ENCODE peak calls at places on chromosome 1, in nine cellular contexts. One of them, this sample, is unnamed.

GRCh38 chr1:110620250-110620615 is 14.1 kb upstream of the KCNA2 start:
- DNase-seq in AG04450: no peak
- DNase-seq in foreskin fibroblast: no peak
- DNase-seq in fibroblast of mammary gland: no peak
- DNase-seq in fibroblast of the aortic adventitia: no peak
- DNase-seq in heart left ventricle: no peak
- DNase-seq in lower leg skin: peak
- DNase-seq in LNCaP clone FGC: no peak
- DNase-seq in heart right ventricle: no peak
- DNase-seq in this sample: no peak

GRCh38 chr1:16888806-16889178 is 7.0 kb upstream of the RNU1-2 start:
- DNase-seq in heart left ventricle: no peak
- DNase-seq in fibroblast of the aortic adventitia: peak
- DNase-seq in heart right ventricle: no peak
- DNase-seq in foreskin fibroblast: peak
- DNase-seq in AG04450: no peak
- DNase-seq in LNCaP clone FGC: no peak
- DNase-seq in lower leg skin: no peak
- DNase-seq in fibroblast of mammary gland: no peak
- DNase-seq in this sample: peak

GRCh38 chr1:175158133-175158532 is 34.4 kb downstream of the KIAA0040 start:
- DNase-seq in fibroblast of the aortic adventitia: peak
- DNase-seq in AG04450: no peak
- DNase-seq in heart left ventricle: no peak
- DNase-seq in LNCaP clone FGC: no peak
- DNase-seq in foreskin fibroblast: peak
- DNase-seq in fibroblast of mammary gland: no peak
- DNase-seq in heart right ventricle: no peak
- DNase-seq in lower leg skin: no peak
- DNase-seq in this sample: no peak

GRCh38 chr1:201028473-201028889 is 5.0 kb upstream of the KIF21B start:
- DNase-seq in heart right ventricle: no peak
- DNase-seq in LNCaP clone FGC: no peak
- DNase-seq in AG04450: no peak
- DNase-seq in fibroblast of mammary gland: peak
- DNase-seq in heart left ventricle: no peak
- DNase-seq in foreskin fibroblast: no peak
- DNase-seq in lower leg skin: peak
- DNase-seq in fibroblast of the aortic adventitia: peak
- DNase-seq in this sample: peak

GRCh38 chr1:35573776-35574654 is 901 bp downstream of the TFAP2E start:
- DNase-seq in fibroblast of the aortic adventitia: no peak
- DNase-seq in AG04450: no peak
- DNase-seq in foreskin fibroblast: no peak
- DNase-seq in fibroblast of mammary gland: no peak
- DNase-seq in heart left ventricle: no peak
- DNase-seq in heart right ventricle: no peak
- DNase-seq in lower leg skin: peak
- DNase-seq in LNCaP clone FGC: no peak
- DNase-seq in this sample: no peak

GRCh38 chr1:184296466-184297243 is 90.2 kb upstream of the C1orf21 start:
- DNase-seq in lower leg skin: peak
- DNase-seq in fibroblast of mammary gland: peak
- DNase-seq in AG04450: peak
- DNase-seq in foreskin fibroblast: peak
- DNase-seq in heart right ventricle: peak
- DNase-seq in heart left ventricle: peak
- DNase-seq in fibroblast of the aortic adventitia: peak
- DNase-seq in LNCaP clone FGC: peak
- DNase-seq in this sample: peak

GRCh38 chr1:28244549-28245251 is 8.8 kb downstream of the ATP5IF1 start:
- DNase-seq in LNCaP clone FGC: no peak
- DNase-seq in lower leg skin: no peak
- DNase-seq in heart right ventricle: no peak
- DNase-seq in heart left ventricle: peak
- DNase-seq in fibroblast of the aortic adventitia: no peak
- DNase-seq in fibroblast of mammary gland: no peak
- DNase-seq in AG04450: no peak
- DNase-seq in foreskin fibroblast: no peak
- DNase-seq in this sample: no peak

GRCh38 chr1:222919478-222919865 is 104.6 kb downstream of the DISP1 start:
- DNase-seq in fibroblast of the aortic adventitia: no peak
- DNase-seq in fibroblast of mammary gland: peak
- DNase-seq in foreskin fibroblast: no peak
- DNase-seq in lower leg skin: no peak
- DNase-seq in heart right ventricle: no peak
- DNase-seq in LNCaP clone FGC: no peak
- DNase-seq in heart left ventricle: no peak
- DNase-seq in AG04450: peak
- DNase-seq in this sample: peak

GRCh38 chr1:238789916-238790667 is 596.3 kb upstream of the CHRM3 start:
- DNase-seq in AG04450: no peak
- DNase-seq in heart right ventricle: no peak
- DNase-seq in heart left ventricle: no peak
- DNase-seq in fibroblast of mammary gland: no peak
- DNase-seq in foreskin fibroblast: no peak
- DNase-seq in LNCaP clone FGC: no peak
- DNase-seq in lower leg skin: no peak
- DNase-seq in fibroblast of the aortic adventitia: no peak
- DNase-seq in this sample: no peak

DNA sequence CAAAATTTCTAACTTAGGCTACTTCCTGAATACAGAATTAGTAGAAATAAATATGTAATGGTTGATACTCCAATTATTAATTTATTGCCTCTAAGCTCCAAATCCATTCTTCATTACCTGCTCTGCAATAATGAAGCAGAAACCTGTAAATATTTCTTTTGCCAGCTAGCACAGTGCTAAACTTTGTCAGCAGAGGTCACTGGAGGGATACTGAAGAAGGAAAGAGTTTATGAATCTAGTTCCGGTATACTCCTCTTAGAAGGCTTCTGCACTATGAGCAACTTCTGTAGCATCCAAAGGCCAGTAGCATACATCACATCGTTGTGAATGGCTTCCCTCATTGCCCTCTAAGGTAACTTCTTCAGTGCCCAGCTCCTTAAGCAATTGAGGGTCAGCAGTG is 81.0 kb upstream of the LHX8 start:
- DNase-seq in foreskin fibroblast: no peak
- DNase-seq in lower leg skin: no peak
- DNase-seq in LNCaP clone FGC: peak
- DNase-seq in heart left ventricle: no peak
- DNase-seq in AG04450: no peak
- DNase-seq in heart right ventricle: no peak
- DNase-seq in fibroblast of mammary gland: no peak
- DNase-seq in fibroblast of the aortic adventitia: no peak
- DNase-seq in this sample: no peak
- TF ChIP-seq CTCF in foreskin fibroblast: no peak
- TF ChIP-seq CTCF in lower leg skin: no peak
- TF ChIP-seq CTCF in LNCaP clone FGC: peak
- TF ChIP-seq CTCF in heart left ventricle: no peak
- TF ChIP-seq CTCF in AG04450: no peak
- TF ChIP-seq CTCF in heart right ventricle: no peak
- TF ChIP-seq CTCF in fibroblast of mammary gland: no peak
- TF ChIP-seq CTCF in fibroblast of the aortic adventitia: no peak
- TF ChIP-seq CTCF in this sample: no peak

DNA sequence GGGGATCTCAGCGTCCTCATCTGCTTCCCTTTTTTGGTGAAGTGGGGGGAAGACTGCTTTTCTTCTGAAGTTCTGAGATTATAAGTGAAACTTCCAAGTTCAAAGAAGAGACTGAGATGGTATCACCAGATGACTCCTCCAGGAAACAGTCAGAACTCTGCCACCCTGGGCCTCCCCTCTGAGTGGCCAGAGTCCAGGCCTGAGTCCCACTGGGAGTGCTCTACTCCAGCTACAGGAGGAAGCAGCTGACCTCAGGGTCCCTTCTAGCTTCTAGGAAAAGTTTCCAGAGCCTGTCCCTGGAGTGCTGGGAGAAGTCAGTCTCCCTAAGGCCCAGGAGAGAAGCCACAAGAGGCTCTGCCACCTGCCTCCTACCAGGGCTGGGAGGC is 104.7 kb downstream of the CASZ1 start:
- DNase-seq in foreskin fibroblast: no peak
- DNase-seq in lower leg skin: no peak
- DNase-seq in fibroblast of the aortic adventitia: no peak
- DNase-seq in LNCaP clone FGC: no peak
- DNase-seq in fibroblast of mammary gland: no peak
- DNase-seq in heart right ventricle: no peak
- DNase-seq in heart left ventricle: no peak
- DNase-seq in AG04450: no peak
- DNase-seq in this sample: no peak
- H3K4me3 ChIP-seq in foreskin fibroblast: no peak
- H3K4me3 ChIP-seq in lower leg skin: no peak
- H3K4me3 ChIP-seq in fibroblast of the aortic adventitia: no peak
- H3K4me3 ChIP-seq in LNCaP clone FGC: no peak
- H3K4me3 ChIP-seq in fibroblast of mammary gland: no peak
- H3K4me3 ChIP-seq in heart right ventricle: no peak
- H3K4me3 ChIP-seq in heart left ventricle: no peak
- H3K4me3 ChIP-seq in AG04450: no peak
- H3K4me3 ChIP-seq in this sample: no peak

GRCh38 chr1:18739408-18739807 is 108.8 kb downstream of the PAX7 start:
- DNase-seq in heart right ventricle: no peak
- DNase-seq in LNCaP clone FGC: no peak
- DNase-seq in foreskin fibroblast: no peak
- DNase-seq in fibroblast of mammary gland: no peak
- DNase-seq in lower leg skin: no peak
- DNase-seq in fibroblast of the aortic adventitia: no peak
- DNase-seq in AG04450: no peak
- DNase-seq in heart left ventricle: no peak
- DNase-seq in this sample: no peak

GRCh38 chr1:18739956-18740355 is 109.3 kb downstream of the PAX7 start:
- DNase-seq in LNCaP clone FGC: no peak
- DNase-seq in AG04450: no peak
- DNase-seq in lower leg skin: no peak
- DNase-seq in heart right ventricle: no peak
- DNase-seq in fibroblast of mammary gland: no peak
- DNase-seq in fibroblast of the aortic adventitia: no peak
- DNase-seq in foreskin fibroblast: no peak
- DNase-seq in heart left ventricle: no peak
- DNase-seq in this sample: no peak

GRCh38 chr1:18740617-18741016 is 110.0 kb downstream of the PAX7 start:
- DNase-seq in fibroblast of mammary gland: no peak
- DNase-seq in heart right ventricle: no peak
- DNase-seq in lower leg skin: no peak
- DNase-seq in foreskin fibroblast: no peak
- DNase-seq in fibroblast of the aortic adventitia: no peak
- DNase-seq in LNCaP clone FGC: no peak
- DNase-seq in AG04450: no peak
- DNase-seq in heart left ventricle: no peak
- DNase-seq in this sample: no peak

GRCh38 chr1:18746981-18747380 is 112.5 kb downstream of the TAS1R2 start:
- DNase-seq in fibroblast of mammary gland: no peak
- DNase-seq in fibroblast of the aortic adventitia: no peak
- DNase-seq in heart right ventricle: no peak
- DNase-seq in foreskin fibroblast: no peak
- DNase-seq in lower leg skin: no peak
- DNase-seq in heart left ventricle: no peak
- DNase-seq in AG04450: no peak
- DNase-seq in LNCaP clone FGC: no peak
- DNase-seq in this sample: no peak

DNA sequence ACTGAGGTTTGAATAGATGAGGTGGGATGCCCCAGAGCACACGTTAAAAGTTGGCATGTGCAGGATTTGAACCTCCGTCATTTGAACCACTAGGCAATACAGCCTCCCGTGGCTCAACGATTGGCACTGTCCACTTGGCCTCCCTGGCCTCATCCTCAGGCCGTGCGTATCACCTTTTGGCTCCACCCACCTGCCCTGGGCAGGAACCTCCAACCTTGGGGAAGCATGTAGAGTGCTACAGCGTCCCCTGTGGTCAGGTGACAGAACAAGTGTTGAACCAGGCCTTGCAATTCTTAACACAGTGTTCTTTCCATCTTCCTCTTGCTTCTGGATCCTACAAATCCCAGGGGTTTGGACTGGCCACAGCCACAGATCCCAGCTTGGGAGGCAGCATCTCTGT is 112.6 kb downstream of the PAX7 start:
- DNase-seq in heart right ventricle: no peak
- DNase-seq in fibroblast of mammary gland: no peak
- DNase-seq in lower leg skin: no peak
- DNase-seq in fibroblast of the aortic adventitia: no peak
- DNase-seq in heart left ventricle: no peak
- DNase-seq in LNCaP clone FGC: no peak
- DNase-seq in foreskin fibroblast: no peak
- DNase-seq in AG04450: no peak
- DNase-seq in this sample: no peak
- TF ChIP-seq CTCF in heart right ventricle: no peak
- TF ChIP-seq CTCF in fibroblast of mammary gland: no peak
- TF ChIP-seq CTCF in lower leg skin: no peak
- TF ChIP-seq CTCF in fibroblast of the aortic adventitia: no peak
- TF ChIP-seq CTCF in heart left ventricle: no peak
- TF ChIP-seq CTCF in LNCaP clone FGC: no peak
- TF ChIP-seq CTCF in foreskin fibroblast: no peak
- TF ChIP-seq CTCF in AG04450: no peak
- TF ChIP-seq CTCF in this sample: no peak

DNA sequence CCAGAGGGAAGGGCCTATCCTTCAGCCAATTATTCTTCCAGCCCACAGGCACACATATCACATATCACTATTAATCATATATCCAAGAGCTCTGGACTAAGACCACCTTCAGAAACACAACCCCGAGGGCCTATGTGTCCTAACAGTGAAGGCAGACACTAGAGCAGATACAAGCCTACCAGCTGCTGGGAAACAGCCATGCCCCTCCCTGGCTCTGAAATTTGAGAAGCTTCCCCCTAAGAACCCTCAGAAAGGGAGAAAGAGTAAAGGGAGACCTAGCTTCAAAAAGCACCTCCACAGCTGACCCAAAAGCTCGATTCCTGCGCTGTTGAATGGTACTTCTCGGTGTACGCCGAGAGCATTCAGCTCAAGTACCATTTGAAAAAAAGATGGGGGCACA is 17.4 kb downstream of the CNN3 start:
- DNase-seq in fibroblast of the aortic adventitia: no peak
- DNase-seq in foreskin fibroblast: no peak
- DNase-seq in lower leg skin: no peak
- DNase-seq in heart right ventricle: no peak
- DNase-seq in heart left ventricle: no peak
- DNase-seq in LNCaP clone FGC: no peak
- DNase-seq in fibroblast of mammary gland: no peak
- DNase-seq in AG04450: no peak
- DNase-seq in this sample: no peak
- H3K4me3 ChIP-seq in fibroblast of the aortic adventitia: no peak
- H3K4me3 ChIP-seq in foreskin fibroblast: no peak
- H3K4me3 ChIP-seq in lower leg skin: no peak
- H3K4me3 ChIP-seq in heart right ventricle: no peak
- H3K4me3 ChIP-seq in heart left ventricle: no peak
- H3K4me3 ChIP-seq in LNCaP clone FGC: no peak
- H3K4me3 ChIP-seq in fibroblast of mammary gland: no peak
- H3K4me3 ChIP-seq in AG04450: no peak
- H3K4me3 ChIP-seq in this sample: no peak